ENCODE peak calls at places on chromosomes 7 and 10, in seven cellular contexts. F, A, K, L, J, H and M are unnamed samples.

GRCh38 chr10:60175418-60175817 is 214.3 kb downstream of the ANK3 start:
- DNase-seq in F (no peak), A (no peak), K (no peak), L (no peak), J (no peak), H (no peak), M (no peak)

GRCh38 chr10:132110091-132110490 is 44.3 kb downstream of the JAKMIP3 start:
- DNase-seq in F (no peak), A (no peak), K (peak), L (peak), J (no peak), H (no peak), M (no peak)

GRCh38 chr10:11849272-11849671 is 26.1 kb downstream of the PROSER2 start:
- DNase-seq in F (no peak), A (no peak), K (no peak), L (no peak), J (no peak), H (no peak), M (no peak)

GRCh38 chr7:226281-226882 is 34.0 kb downstream of the FAM20C start:
- DNase-seq in F (no peak), A (no peak), K (no peak), L (no peak), J (peak), H (no peak), M (no peak)

GRCh38 chr10:1122349-1122748 is 66.2 kb downstream of the WDR37 start:
- DNase-seq in F (no peak), A (no peak), K (no peak), L (no peak), J (no peak), H (no peak), M (no peak)

GRCh38 chr10:113879691-113880090 is 25.2 kb downstream of the NHLRC2 start:
- DNase-seq in F (no peak), A (no peak), K (no peak), L (no peak), J (no peak), H (peak), M (no peak)

GRCh38 chr7:1042161-1042833 is 2.0 kb upstream of the GPR146 start:
- DNase-seq in F (no peak), A (no peak), K (no peak), L (no peak), J (no peak), H (no peak), M (no peak)

GRCh38 chr10:107546239-107546638 is 381.7 kb upstream of the SORCS1 start:
- DNase-seq in F (peak), A (no peak), K (no peak), L (no peak), J (peak), H (no peak), M (peak)

GRCh38 chr10:69374242-69374641 is 42.5 kb downstream of the TACR2 start:
- DNase-seq in F (no peak), A (no peak), K (no peak), L (no peak), J (no peak), H (no peak), M (no peak)

GRCh38 chr7:3282457-3282856 is 18.6 kb upstream of the SDK1 start:
- DNase-seq in F (no peak), A (no peak), K (no peak), L (no peak), J (peak), H (no peak), M (no peak)

GRCh38 chr7:1359681-1360485 is 99.4 kb downstream of the MICALL2 start:
- DNase-seq in F (no peak), A (no peak), K (no peak), L (no peak), J (no peak), H (no peak), M (no peak)

GRCh38 chr10:44387853-44388251 is 3.0 kb upstream of the CXCL12 start:
- DNase-seq in F (no peak), A (no peak), K (peak), L (peak), J (no peak), H (no peak), M (no peak)

GRCh38 chr7:16514271-16514670 is 12.4 kb upstream of the LRRC72 start:
- DNase-seq in F (no peak), A (no peak), K (no peak), L (no peak), J (no peak), H (no peak), M (no peak)

GRCh38 chr7:44767912-44768662 is 19.4 kb downstream of the ZMIZ2 start:
- DNase-seq in F (no peak), A (peak), K (peak), L (peak), J (peak), H (peak), M (no peak)

GRCh38 chr7:127392182-127392565 is 334 bp downstream of the ZNF800 start:
- DNase-seq in F (no peak), A (peak), K (peak), L (no peak), J (peak), H (peak), M (no peak)

GRCh38 chr10:132779850-132780249 is 6.1 kb downstream of the NKX6-2 start:
- DNase-seq in F (no peak), A (no peak), K (no peak), L (no peak), J (no peak), H (no peak), M (no peak)

GRCh38 chr10:60643874-60644273 is 134.4 kb upstream of the CDK1 start:
- DNase-seq in F (no peak), A (no peak), K (no peak), L (no peak), J (no peak), H (no peak), M (no peak)

GRCh38 chr7:69395072-69395714 is 203.1 kb upstream of the AUTS2 start:
- DNase-seq in F (no peak), A (no peak), K (no peak), L (no peak), J (peak), H (no peak), M (peak)

GRCh38 chr10:88999629-89000028 is 9.0 kb downstream of the FAS start:
- DNase-seq in F (no peak), A (no peak), K (no peak), L (no peak), J (peak), H (no peak), M (peak)

GRCh38 chr7:79291498-79291865 is 162.0 kb downstream of the MAGI2 start:
- DNase-seq in F (no peak), A (no peak), K (no peak), L (no peak), J (no peak), H (no peak), M (no peak)

GRCh38 chr7:122260336-122260735 is 44.2 kb downstream of the FEZF1 start:
- DNase-seq in F (no peak), A (no peak), K (no peak), L (no peak), J (no peak), H (no peak), M (no peak)

GRCh38 chr10:32790483-32790882 is 167.5 kb downstream of the ITGB1 start:
- DNase-seq in F (no peak), A (no peak), K (no peak), L (no peak), J (peak), H (no peak), M (no peak)

GRCh38 chr10:132551093-132551807 is 13.7 kb downstream of the INPP5A start:
- DNase-seq in F (no peak), A (no peak), K (no peak), L (peak), J (no peak), H (peak), M (no peak)

GRCh38 chr7:26005683-26006410 is 146.2 kb upstream of the NFE2L3 start:
- DNase-seq in F (no peak), A (no peak), K (no peak), L (no peak), J (no peak), H (no peak), M (no peak)

GRCh38 chr7:75743455-75743859 is 4.7 kb upstream of the HIP1 start:
- DNase-seq in F (no peak), A (no peak), K (no peak), L (no peak), J (peak), H (no peak), M (no peak)

GRCh38 chr10:70748305-70748704 is 36.9 kb downstream of the TBATA start:
- DNase-seq in F (no peak), A (no peak), K (no peak), L (no peak), J (no peak), H (no peak), M (no peak)

GRCh38 chr10:126004752-126005151 is 108.4 kb downstream of the FANK1 start:
- DNase-seq in F (no peak), A (no peak), K (no peak), L (no peak), J (no peak), H (no peak), M (no peak)

GRCh38 chr7:99997545-99998137 is 17.8 kb upstream of the ZKSCAN1 start:
- DNase-seq in F (no peak), A (peak), K (no peak), L (peak), J (peak), H (peak), M (no peak)

GRCh38 chr10:48748573-48748972 is 63.9 kb downstream of the WDFY4 start:
- DNase-seq in F (no peak), A (no peak), K (no peak), L (no peak), J (no peak), H (peak), M (no peak)

GRCh38 chr7:50502001-50502684 is 52.0 kb upstream of the FIGNL1 start:
- DNase-seq in F (peak), A (no peak), K (no peak), L (no peak), J (peak), H (no peak), M (peak)

GRCh38 chr7:157875230-157876179 is 538.7 kb downstream of the DNAJB6 start:
- DNase-seq in F (no peak), A (no peak), K (no peak), L (peak), J (no peak), H (no peak), M (no peak)

GRCh38 chr7:33726582-33726981 is 178.8 kb upstream of the BMPER start:
- DNase-seq in F (no peak), A (no peak), K (no peak), L (no peak), J (no peak), H (no peak), M (no peak)

GRCh38 chr10:84076540-84077195 is 62.6 kb upstream of the GHITM start:
- DNase-seq in F (peak), A (no peak), K (no peak), L (no peak), J (no peak), H (peak), M (no peak)

DNA sequence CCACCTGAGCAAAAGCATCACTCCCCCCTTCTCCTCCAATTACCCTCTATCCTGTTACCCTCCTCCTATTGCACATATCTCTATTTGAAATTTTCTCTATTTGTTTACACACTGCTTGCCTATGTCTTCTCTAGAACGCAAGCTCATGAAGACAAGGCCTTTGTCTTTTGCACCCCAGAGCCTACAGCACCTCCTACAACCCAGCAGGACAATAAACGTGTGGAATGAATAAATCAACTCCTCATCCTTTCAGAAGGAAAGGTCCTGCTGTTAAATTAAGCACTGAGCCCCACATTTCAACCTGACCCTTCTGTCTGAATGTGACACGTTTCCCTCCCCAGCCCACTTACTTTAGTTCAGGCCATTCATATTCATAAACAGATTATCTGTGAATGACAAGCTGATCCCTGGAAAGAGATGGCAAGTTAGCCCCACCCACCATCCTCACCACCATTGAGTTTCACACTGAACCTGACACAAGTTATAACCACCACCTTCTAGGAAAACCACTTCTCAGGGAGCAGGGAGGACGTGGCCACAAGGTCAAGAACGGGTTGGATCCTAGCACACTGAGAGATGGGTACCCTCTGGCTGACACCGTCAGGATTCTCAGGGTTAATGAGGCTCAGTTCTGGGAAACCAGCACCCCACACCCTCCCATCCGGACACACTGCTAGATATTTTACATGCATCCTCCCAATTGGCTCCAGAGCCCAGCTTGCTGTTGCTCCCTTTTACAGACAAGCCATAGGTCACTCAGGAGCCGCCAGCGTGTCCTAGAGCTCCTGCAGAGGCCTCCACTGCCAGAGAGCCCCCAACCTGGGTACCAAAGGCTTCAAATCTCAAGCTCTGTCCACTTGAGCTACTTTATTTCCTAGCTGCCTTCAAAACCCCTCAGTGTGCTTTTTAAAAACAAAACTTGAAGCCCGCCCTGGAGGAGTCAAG is 933 bp downstream of the PRTFDC1 start:
- DNase-seq in F (no peak), A (no peak), K (peak), L (peak), J (peak), H (no peak), M (no peak)
- H3K4me3 ChIP-seq in F (peak), A (peak), K (peak), L (peak), J (peak), H (peak), M (peak)

DNA sequence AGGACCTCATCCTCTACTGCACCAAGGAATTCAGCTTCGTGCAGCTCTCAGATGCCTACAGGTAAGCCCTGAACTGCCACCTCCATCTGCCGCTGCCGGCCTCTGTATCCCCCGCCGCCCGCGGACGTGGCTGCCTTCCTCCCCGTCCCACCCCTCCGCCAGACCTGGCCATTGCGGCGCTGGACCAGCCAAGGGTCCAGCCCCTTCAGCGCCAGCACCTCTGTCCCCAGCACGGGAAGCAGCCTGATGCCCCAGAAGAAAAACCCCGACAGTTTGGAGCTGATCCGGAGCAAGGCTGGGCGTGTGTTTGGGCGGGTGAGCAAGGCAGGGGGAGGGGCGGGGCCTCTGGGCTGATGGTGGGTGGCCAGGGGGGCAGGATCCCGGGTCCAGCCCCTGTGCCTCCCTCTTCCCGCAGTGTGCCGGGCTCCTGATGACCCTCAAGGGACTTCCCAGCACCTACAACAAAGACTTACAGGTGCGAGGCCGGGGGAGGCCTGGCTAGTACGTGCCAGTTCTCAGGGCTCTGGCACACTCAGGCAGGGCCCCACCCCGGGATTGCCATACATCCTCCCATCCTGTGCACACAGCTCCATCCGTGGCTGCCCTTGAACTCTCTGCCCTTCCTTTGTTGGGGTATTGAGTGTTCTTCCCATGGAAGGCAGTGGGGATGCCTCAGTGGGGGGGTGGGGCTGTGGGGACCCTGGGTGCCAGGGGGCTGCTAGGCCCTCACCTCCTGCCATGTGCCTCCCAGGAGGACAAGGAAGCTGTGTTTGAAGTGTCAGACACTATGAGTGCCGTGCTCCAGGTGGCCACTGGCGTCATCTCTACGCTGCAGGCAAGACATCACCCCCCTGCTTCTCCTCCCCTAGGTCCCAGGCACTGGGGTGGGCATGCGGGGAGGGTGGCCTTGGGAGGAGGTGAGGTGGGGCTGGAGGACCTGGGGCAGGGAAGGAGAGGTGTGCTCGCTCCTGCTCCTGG is 13.5 kb downstream of the ASL start:
- DNase-seq in F (no peak), A (no peak), K (no peak), L (no peak), J (no peak), H (no peak), M (no peak)
- H3K4me3 ChIP-seq in F (no peak), A (no peak), K (no peak), L (no peak), J (no peak), H (no peak), M (no peak)

GRCh38 chr10:42549851-42550250 is 88.5 kb downstream of the ZNF33B start:
- DNase-seq in F (no peak), A (no peak), K (no peak), L (no peak), J (no peak), H (no peak), M (no peak)
- H3K4me3 ChIP-seq in F (no peak), A (no peak), K (no peak), L (no peak), J (no peak), H (no peak), M (no peak)

DNA sequence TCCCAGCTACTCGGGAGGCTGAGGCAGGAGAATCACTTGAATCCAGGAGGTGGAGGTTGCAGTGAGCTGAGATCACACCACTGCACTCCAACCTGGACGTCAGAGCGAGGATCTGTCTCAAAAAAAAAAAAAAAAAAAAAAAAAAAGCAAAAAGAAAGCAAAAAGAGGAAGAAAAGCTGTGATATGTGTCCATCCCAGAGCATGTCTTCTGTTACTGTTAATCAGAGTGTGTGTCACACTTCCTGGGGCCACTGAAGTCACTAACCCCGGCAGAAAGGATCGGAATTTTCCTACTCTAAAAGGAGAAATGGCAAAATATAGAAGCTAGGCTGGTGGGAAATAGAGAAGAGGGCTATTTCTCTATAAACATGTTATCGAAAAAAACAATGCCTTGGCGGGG is 11.9 kb downstream of the PIK3AP1 start:
- DNase-seq in F (no peak), A (no peak), K (no peak), L (no peak), J (no peak), H (no peak), M (no peak)
- H3K4me3 ChIP-seq in F (no peak), A (no peak), K (no peak), L (no peak), J (no peak), H (no peak), M (no peak)

DNA sequence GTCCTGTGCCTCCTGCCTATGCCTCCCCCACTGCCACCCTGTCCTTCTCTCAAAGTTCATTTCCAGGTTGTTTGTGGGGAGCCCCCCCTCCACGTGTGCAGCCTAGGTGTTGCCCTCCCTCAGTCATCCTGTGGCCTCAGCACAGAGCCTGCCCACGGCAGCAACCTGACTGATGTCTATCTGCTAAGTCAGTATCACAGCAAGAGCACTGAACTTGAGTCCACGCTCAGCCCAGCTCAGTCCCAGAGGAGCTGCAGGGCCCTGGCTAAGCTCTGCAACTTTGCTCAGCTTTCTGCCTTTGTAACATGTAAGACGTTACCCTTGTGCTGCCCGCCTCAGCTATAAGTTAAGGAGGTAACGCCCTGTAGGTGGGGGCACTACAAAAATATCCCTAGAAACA is 28.7 kb downstream of the FAM53B start:
- DNase-seq in F (no peak), A (no peak), K (no peak), L (no peak), J (no peak), H (no peak), M (no peak)
- H3K4me3 ChIP-seq in F (no peak), A (no peak), K (no peak), L (no peak), J (no peak), H (no peak), M (no peak)

GRCh38 chr7:113085781-113086390 is 741 bp downstream of the GPR85 start:
- DNase-seq in F (no peak), A (no peak), K (no peak), L (no peak), J (peak), H (no peak), M (no peak)
- H3K4me3 ChIP-seq in F (peak), A (no peak), K (peak), L (no peak), J (peak), H (no peak), M (peak)

DNA sequence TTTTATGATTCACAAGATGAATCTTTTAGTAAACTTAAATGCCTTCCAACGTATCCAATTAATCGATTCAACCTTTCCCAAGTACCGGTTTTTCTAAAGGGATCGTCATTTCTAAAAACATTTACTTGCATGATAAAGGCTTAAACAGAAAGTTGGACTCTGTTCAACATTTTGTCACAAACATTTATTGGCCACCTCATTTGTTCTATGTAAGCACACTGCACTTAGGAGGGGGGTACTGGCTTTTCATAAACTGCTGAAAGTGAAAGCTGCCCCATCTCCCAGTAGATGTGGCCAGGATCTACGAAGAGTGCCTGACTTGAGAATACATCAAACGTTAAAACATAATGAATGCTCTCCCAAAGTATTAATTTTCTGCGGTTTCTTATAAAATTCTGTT is 37.3 kb upstream of the LAMB4 start:
- DNase-seq in F (no peak), A (no peak), K (no peak), L (no peak), J (peak), H (no peak), M (no peak)
- H3K4me3 ChIP-seq in F (no peak), A (no peak), K (no peak), L (no peak), J (peak), H (no peak), M (no peak)